ENCODE peak calls at places on chromosome 18, in four cellular contexts. Z is CD4-positive, CD25-positive, alpha-beta regulatory T cell; U is psoas muscle; B is skeletal muscle cell. H is an unnamed sample.

GRCh38 chr18:79318142-79318673 is 77.5 kb upstream of the NFATC1 start:
- DNase-seq in Z (no peak), U (no peak), B (no peak), H (no peak)

GRCh38 chr18:12686100-12686499 is 16.4 kb downstream of the CEP76 start:
- DNase-seq in Z (no peak), U (no peak), B (no peak), H (peak; percentile 55)

GRCh38 chr18:10417679-10418078 is 36.8 kb upstream of the APCDD1 start:
- DNase-seq in Z (no peak), U (no peak), B (no peak), H (no peak)

GRCh38 chr18:46609048-46609447 is 48.0 kb downstream of the LOXHD1 start:
- DNase-seq in Z (no peak), U (no peak), B (no peak), H (no peak)

GRCh38 chr18:8350628-8351027 is 258.6 kb upstream of the RAB12 start:
- DNase-seq in Z (no peak), U (no peak), B (no peak), H (no peak)

GRCh38 chr18:73835656-73836055 is 312.0 kb downstream of the FBXO15 start:
- DNase-seq in Z (no peak), U (no peak), B (no peak), H (no peak)

GRCh38 chr18:8176554-8176953 is 432.7 kb upstream of the RAB12 start:
- DNase-seq in Z (no peak), U (no peak), B (no peak), H (peak; percentile 8)

GRCh38 chr18:49028801-49029506 is 78.2 kb upstream of the SMAD7 start:
- DNase-seq in Z (no peak), U (peak; percentile 39), B (no peak), H (no peak)

GRCh38 chr18:48800877-48801727 is 149.7 kb downstream of the SMAD7 start:
- DNase-seq in Z (no peak), U (peak; percentile 26), B (no peak), H (peak; percentile 81)

GRCh38 chr18:6994719-6995430 is 122.7 kb downstream of the LAMA1 start:
- DNase-seq in Z (no peak), U (no peak), B (no peak), H (peak; percentile 13)

GRCh38 chr18:12254820-12255511 is 805 bp downstream of the CIDEA start:
- DNase-seq in Z (no peak), U (peak; percentile 33), B (no peak), H (no peak)

DNA sequence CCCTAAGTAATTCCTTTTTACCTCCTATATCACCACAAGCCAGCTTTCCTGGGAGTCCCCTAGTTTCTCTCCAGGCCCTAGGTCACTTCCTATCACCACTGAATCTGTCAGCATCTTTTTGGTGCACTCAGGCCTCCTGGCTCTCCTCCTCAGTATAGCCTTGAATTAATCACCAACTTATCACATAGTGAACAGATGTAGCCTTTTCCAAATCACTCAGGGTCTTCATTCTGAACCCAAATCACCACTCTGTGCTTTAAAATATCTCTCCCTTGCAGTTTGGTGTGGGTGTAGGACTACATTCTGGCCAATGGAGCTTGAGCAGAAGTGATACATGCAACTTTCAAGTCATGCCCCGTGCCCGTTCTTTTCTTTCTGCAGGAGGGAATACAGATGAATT is 29.6 kb upstream of the ATP8B1 start:
- DNase-seq in Z (no peak), U (no peak), B (no peak), H (no peak)
- H3K4me3 ChIP-seq in Z (no peak overlapping the region), U (no peak overlapping the region), B (no peak overlapping the region), H (no peak overlapping the region)

GRCh38 chr18:34158881-34159690 is 65.6 kb downstream of the NOL4 start:
- DNase-seq in Z (no peak), U (peak; percentile 48), B (no peak), H (peak; percentile 1)
- H3K4me3 ChIP-seq in Z (no peak overlapping the region), U (peak overlapping the region; percentile 51), B (peak overlapping the region; percentile 45), H (no peak overlapping the region)

GRCh38 chr18:69401475-69402218 is 959 bp downstream of the DOK6 start:
- DNase-seq in Z (no peak), U (no peak), B (no peak), H (peak; percentile 52)
- H3K4me3 ChIP-seq in Z (no peak overlapping the region), U (peak overlapping the region; percentile 58), B (peak overlapping the region; percentile 54), H (peak overlapping the region; percentile 77)

DNA sequence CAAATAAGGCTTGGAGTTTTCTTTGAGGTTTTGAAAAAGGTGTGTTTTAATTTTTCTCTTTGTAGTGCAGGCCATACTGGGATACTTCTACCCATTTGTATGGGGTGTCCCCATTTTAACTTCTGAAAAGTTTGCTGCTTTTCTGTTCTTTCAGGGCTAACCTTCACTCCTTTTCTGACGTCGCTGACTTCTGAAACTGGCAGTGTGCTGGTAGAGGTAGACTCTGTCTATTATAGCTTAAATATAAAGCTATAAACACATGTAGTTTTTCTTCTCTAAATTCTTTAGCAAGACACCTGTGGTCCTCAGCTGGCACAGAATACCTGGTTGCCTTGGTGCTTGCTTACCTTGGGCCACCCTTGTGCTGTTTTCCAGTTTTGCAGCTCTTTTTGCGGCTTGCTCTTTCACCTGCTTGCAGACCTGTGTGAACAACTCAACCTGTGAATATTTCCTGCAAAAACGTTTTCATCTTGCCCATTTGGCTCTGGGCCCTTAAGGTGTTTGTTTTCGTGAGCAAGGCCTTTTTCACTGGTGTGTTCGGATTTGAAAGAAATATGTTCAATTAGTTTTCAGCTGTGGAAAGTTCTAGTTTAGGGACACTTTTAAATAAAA is 42.2 kb downstream of the PHLPP1 start:
- DNase-seq in Z (no peak), U (no peak), B (no peak), H (no peak)
- H3K4me3 ChIP-seq in Z (no peak overlapping the region), U (no peak overlapping the region), B (no peak overlapping the region), H (no peak overlapping the region)

DNA sequence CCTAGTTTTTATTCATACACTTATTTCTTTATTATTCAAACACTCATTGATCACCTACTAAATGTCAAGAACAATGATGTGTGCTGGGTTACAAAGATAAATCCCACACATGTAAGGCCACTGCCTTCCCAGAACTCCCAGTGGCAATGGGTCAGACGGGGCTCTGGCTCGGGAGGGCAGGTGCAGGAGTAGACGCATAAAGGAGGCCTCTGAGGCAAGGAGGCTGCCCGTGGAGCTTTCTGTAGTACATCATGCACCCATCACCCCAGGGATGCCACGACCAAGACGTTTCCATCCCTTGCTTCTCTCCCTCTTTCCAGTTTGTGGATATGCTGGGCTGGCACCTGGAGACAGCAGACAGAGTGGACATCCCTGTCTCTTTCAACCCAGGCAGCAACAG is 153.2 kb upstream of the TTC39C start:
- DNase-seq in Z (no peak), U (no peak), B (no peak), H (no peak)
- H3K4me3 ChIP-seq in Z (no peak overlapping the region), U (no peak overlapping the region), B (no peak overlapping the region), H (no peak overlapping the region)

GRCh38 chr18:63150326-63150725 is 169.2 kb downstream of the BCL2 start:
- DNase-seq in Z (no peak), U (no peak), B (no peak), H (no peak)
- H3K4me3 ChIP-seq in Z (no peak overlapping the region), U (no peak overlapping the region), B (no peak overlapping the region), H (no peak overlapping the region)

DNA sequence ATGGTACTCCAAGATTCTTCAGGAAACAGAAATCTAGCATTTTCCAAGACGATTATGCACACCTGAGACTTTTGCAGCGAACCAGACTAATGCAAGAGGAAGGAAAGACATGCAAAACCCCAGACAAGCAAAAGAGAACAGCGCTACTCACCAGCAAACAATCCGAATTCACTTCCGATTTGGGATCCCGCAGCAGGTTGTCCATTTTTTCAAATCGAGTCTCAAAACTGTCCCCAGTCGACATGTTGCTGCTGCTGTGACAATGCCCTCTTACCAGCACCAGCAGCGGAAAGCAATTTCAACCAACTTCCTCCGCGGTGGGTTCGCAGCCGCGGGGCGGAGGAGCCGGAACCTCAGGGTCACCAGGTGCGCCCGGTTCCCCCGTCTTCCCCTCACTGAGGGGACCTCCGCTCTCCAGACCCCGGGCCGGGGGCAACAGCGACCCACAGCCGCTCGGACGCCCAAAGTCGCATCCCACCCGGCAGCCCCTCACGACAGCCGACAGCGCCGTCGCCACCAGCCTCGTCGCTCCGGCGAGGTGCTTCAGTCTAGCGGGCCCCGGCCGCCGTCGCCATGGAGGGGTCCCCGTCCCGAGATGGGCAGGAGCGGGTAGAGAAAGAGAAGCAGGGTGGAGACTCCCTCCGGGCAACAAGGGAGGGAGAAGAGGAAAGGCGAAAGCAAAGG is 804 bp downstream of the ROCK1 start:
- DNase-seq in Z (peak; percentile 76), U (peak; percentile 64), B (no peak), H (no peak)
- H3K4me3 ChIP-seq in Z (peak overlapping the region; percentile 99), U (peak overlapping the region; percentile 98), B (peak overlapping the region; percentile 97), H (peak overlapping the region; percentile 92)

H was measured in foreskin fibroblast.